ENCODE peak calls at places on chromosomes 13 and 19, in eight cellular contexts. One of them, this sample, is unnamed.

GRCh38 chr13:110436276-110436675 is 125.2 kb downstream of the RAB20 start:
- DNase-seq in amygdala: no peak
- DNase-seq in breast epithelium: no peak
- DNase-seq in heart right ventricle: no peak
- DNase-seq in frontal cortex: no peak
- DNase-seq in ELR: no peak
- DNase-seq in stimulated activated CD4-positive, alpha-beta T cell treated with anti-CD3 and anti-CD28 coated beads, Interleukin-2, amount 100 ng/mL, for 48 hours: no peak
- DNase-seq in fibroblast of lung: no peak
- DNase-seq in this sample: no peak

GRCh38 chr19:531753-532571 is at the start of gene CDC34:
- DNase-seq in frontal cortex: peak
- DNase-seq in fibroblast of lung: no peak
- DNase-seq in ELR: peak
- DNase-seq in amygdala: no peak
- DNase-seq in stimulated activated CD4-positive, alpha-beta T cell treated with anti-CD3 and anti-CD28 coated beads, Interleukin-2, amount 100 ng/mL, for 48 hours: no peak
- DNase-seq in breast epithelium: no peak
- DNase-seq in heart right ventricle: no peak
- DNase-seq in this sample: no peak

GRCh38 chr13:35838356-35838755 is 292.8 kb downstream of the DCLK1 start:
- DNase-seq in heart right ventricle: no peak
- DNase-seq in fibroblast of lung: peak
- DNase-seq in stimulated activated CD4-positive, alpha-beta T cell treated with anti-CD3 and anti-CD28 coated beads, Interleukin-2, amount 100 ng/mL, for 48 hours: no peak
- DNase-seq in ELR: peak
- DNase-seq in amygdala: no peak
- DNase-seq in breast epithelium: no peak
- DNase-seq in frontal cortex: no peak
- DNase-seq in this sample: no peak

GRCh38 chr13:27261376-27261775 is 9.3 kb upstream of the RASL11A start:
- DNase-seq in stimulated activated CD4-positive, alpha-beta T cell treated with anti-CD3 and anti-CD28 coated beads, Interleukin-2, amount 100 ng/mL, for 48 hours: no peak
- DNase-seq in ELR: peak
- DNase-seq in frontal cortex: no peak
- DNase-seq in fibroblast of lung: no peak
- DNase-seq in breast epithelium: no peak
- DNase-seq in amygdala: no peak
- DNase-seq in heart right ventricle: no peak
- DNase-seq in this sample: no peak

GRCh38 chr13:52869050-52869449 is 20.6 kb upstream of the PCDH8 start:
- DNase-seq in ELR: no peak
- DNase-seq in amygdala: no peak
- DNase-seq in stimulated activated CD4-positive, alpha-beta T cell treated with anti-CD3 and anti-CD28 coated beads, Interleukin-2, amount 100 ng/mL, for 48 hours: no peak
- DNase-seq in breast epithelium: no peak
- DNase-seq in fibroblast of lung: no peak
- DNase-seq in heart right ventricle: no peak
- DNase-seq in frontal cortex: no peak
- DNase-seq in this sample: no peak

GRCh38 chr13:75299206-75299605 is 182.8 kb downstream of the TBC1D4 start:
- DNase-seq in fibroblast of lung: no peak
- DNase-seq in heart right ventricle: no peak
- DNase-seq in amygdala: no peak
- DNase-seq in frontal cortex: no peak
- DNase-seq in stimulated activated CD4-positive, alpha-beta T cell treated with anti-CD3 and anti-CD28 coated beads, Interleukin-2, amount 100 ng/mL, for 48 hours: no peak
- DNase-seq in breast epithelium: no peak
- DNase-seq in ELR: no peak
- DNase-seq in this sample: no peak

GRCh38 chr13:94569615-94570014 is 26.3 kb downstream of the TGDS start:
- DNase-seq in stimulated activated CD4-positive, alpha-beta T cell treated with anti-CD3 and anti-CD28 coated beads, Interleukin-2, amount 100 ng/mL, for 48 hours: no peak
- DNase-seq in ELR: no peak
- DNase-seq in fibroblast of lung: no peak
- DNase-seq in heart right ventricle: no peak
- DNase-seq in breast epithelium: no peak
- DNase-seq in amygdala: no peak
- DNase-seq in frontal cortex: no peak
- DNase-seq in this sample: no peak

GRCh38 chr19:32522967-32523366 is 58.0 kb upstream of the PDCD5 start:
- DNase-seq in breast epithelium: no peak
- DNase-seq in frontal cortex: no peak
- DNase-seq in amygdala: no peak
- DNase-seq in stimulated activated CD4-positive, alpha-beta T cell treated with anti-CD3 and anti-CD28 coated beads, Interleukin-2, amount 100 ng/mL, for 48 hours: no peak
- DNase-seq in ELR: no peak
- DNase-seq in fibroblast of lung: no peak
- DNase-seq in heart right ventricle: no peak
- DNase-seq in this sample: no peak

GRCh38 chr13:32802159-32802558 is 214.1 kb upstream of the KL start:
- DNase-seq in stimulated activated CD4-positive, alpha-beta T cell treated with anti-CD3 and anti-CD28 coated beads, Interleukin-2, amount 100 ng/mL, for 48 hours: no peak
- DNase-seq in frontal cortex: no peak
- DNase-seq in ELR: no peak
- DNase-seq in amygdala: no peak
- DNase-seq in heart right ventricle: no peak
- DNase-seq in breast epithelium: no peak
- DNase-seq in fibroblast of lung: no peak
- DNase-seq in this sample: no peak

GRCh38 chr19:35545855-35546381 is 492 bp downstream of the TMEM147 start:
- DNase-seq in frontal cortex: peak
- DNase-seq in amygdala: no peak
- DNase-seq in ELR: peak
- DNase-seq in stimulated activated CD4-positive, alpha-beta T cell treated with anti-CD3 and anti-CD28 coated beads, Interleukin-2, amount 100 ng/mL, for 48 hours: peak
- DNase-seq in fibroblast of lung: peak
- DNase-seq in breast epithelium: peak
- DNase-seq in heart right ventricle: peak
- DNase-seq in this sample: no peak